ENCODE peak calls at places on chromosomes 11 and 22, in ten cellular contexts. One of them, this sample, is unnamed.

GRCh38 chr11:68014157-68014965 is 4.2 kb downstream of the ALDH3B1 start:
- DNase-seq in upper lobe of right lung: peak
- DNase-seq in right lobe of liver: no peak
- DNase-seq in AG10803: peak
- DNase-seq in glutamatergic neuron: no peak
- DNase-seq in left lung: peak
- DNase-seq in WERI-Rb-1: no peak
- DNase-seq in left ventricle myocardium inferior: no peak
- DNase-seq in ovary: no peak
- DNase-seq in Calu3: peak
- DNase-seq in this sample: no peak

GRCh38 chr11:118241191-118242098 is 10.7 kb downstream of the MPZL3 start:
- DNase-seq in Calu3: peak
- DNase-seq in WERI-Rb-1: no peak
- DNase-seq in left ventricle myocardium inferior: no peak
- DNase-seq in left lung: no peak
- DNase-seq in right lobe of liver: no peak
- DNase-seq in glutamatergic neuron: no peak
- DNase-seq in ovary: no peak
- DNase-seq in AG10803: no peak
- DNase-seq in upper lobe of right lung: no peak
- DNase-seq in this sample: peak

GRCh38 chr11:103714246-103714645 is 322.2 kb upstream of the DDI1 start:
- DNase-seq in AG10803: peak
- DNase-seq in WERI-Rb-1: no peak
- DNase-seq in Calu3: no peak
- DNase-seq in glutamatergic neuron: no peak
- DNase-seq in ovary: no peak
- DNase-seq in upper lobe of right lung: no peak
- DNase-seq in left lung: no peak
- DNase-seq in right lobe of liver: no peak
- DNase-seq in left ventricle myocardium inferior: no peak
- DNase-seq in this sample: no peak

GRCh38 chr11:7549681-7550080 is 35.9 kb downstream of the PPFIBP2 start:
- DNase-seq in left ventricle myocardium inferior: no peak
- DNase-seq in WERI-Rb-1: no peak
- DNase-seq in left lung: no peak
- DNase-seq in upper lobe of right lung: no peak
- DNase-seq in Calu3: no peak
- DNase-seq in right lobe of liver: no peak
- DNase-seq in glutamatergic neuron: no peak
- DNase-seq in AG10803: no peak
- DNase-seq in ovary: no peak
- DNase-seq in this sample: no peak

GRCh38 chr11:44858796-44859527 is 91.7 kb downstream of the TP53I11 start:
- DNase-seq in right lobe of liver: no peak
- DNase-seq in left lung: no peak
- DNase-seq in Calu3: no peak
- DNase-seq in WERI-Rb-1: no peak
- DNase-seq in upper lobe of right lung: no peak
- DNase-seq in left ventricle myocardium inferior: no peak
- DNase-seq in glutamatergic neuron: no peak
- DNase-seq in ovary: no peak
- DNase-seq in AG10803: peak
- DNase-seq in this sample: no peak

GRCh38 chr11:45159781-45160365 is 13.4 kb downstream of the PRDM11 start:
- DNase-seq in ovary: no peak
- DNase-seq in left ventricle myocardium inferior: no peak
- DNase-seq in upper lobe of right lung: peak
- DNase-seq in Calu3: no peak
- DNase-seq in left lung: no peak
- DNase-seq in AG10803: no peak
- DNase-seq in glutamatergic neuron: no peak
- DNase-seq in WERI-Rb-1: no peak
- DNase-seq in right lobe of liver: no peak
- DNase-seq in this sample: no peak

GRCh38 chr11:27672836-27673464 is 27.3 kb downstream of the BDNF start:
- DNase-seq in Calu3: no peak
- DNase-seq in left lung: no peak
- DNase-seq in left ventricle myocardium inferior: no peak
- DNase-seq in right lobe of liver: no peak
- DNase-seq in WERI-Rb-1: no peak
- DNase-seq in AG10803: peak
- DNase-seq in ovary: no peak
- DNase-seq in upper lobe of right lung: no peak
- DNase-seq in glutamatergic neuron: no peak
- DNase-seq in this sample: no peak

GRCh38 chr11:18974192-18974591 is 35.0 kb upstream of the MRGPRX1 start:
- DNase-seq in Calu3: no peak
- DNase-seq in ovary: no peak
- DNase-seq in left lung: no peak
- DNase-seq in glutamatergic neuron: no peak
- DNase-seq in WERI-Rb-1: no peak
- DNase-seq in upper lobe of right lung: no peak
- DNase-seq in right lobe of liver: no peak
- DNase-seq in left ventricle myocardium inferior: no peak
- DNase-seq in AG10803: no peak
- DNase-seq in this sample: no peak

GRCh38 chr11:2709429-2709828 is 9.6 kb upstream of the KCNQ1OT1 start:
- DNase-seq in Calu3: no peak
- DNase-seq in left lung: no peak
- DNase-seq in glutamatergic neuron: no peak
- DNase-seq in ovary: no peak
- DNase-seq in left ventricle myocardium inferior: no peak
- DNase-seq in right lobe of liver: no peak
- DNase-seq in WERI-Rb-1: no peak
- DNase-seq in upper lobe of right lung: no peak
- DNase-seq in AG10803: no peak
- DNase-seq in this sample: no peak

GRCh38 chr11:131109256-131109655 is 193.0 kb upstream of the SNX19 start:
- DNase-seq in WERI-Rb-1: no peak
- DNase-seq in upper lobe of right lung: no peak
- DNase-seq in glutamatergic neuron: no peak
- DNase-seq in Calu3: no peak
- DNase-seq in right lobe of liver: no peak
- DNase-seq in ovary: no peak
- DNase-seq in AG10803: peak
- DNase-seq in left ventricle myocardium inferior: no peak
- DNase-seq in left lung: no peak
- DNase-seq in this sample: no peak

GRCh38 chr11:81963018-81963417 is 770.6 kb downstream of the FAM181B start:
- DNase-seq in upper lobe of right lung: no peak
- DNase-seq in left lung: no peak
- DNase-seq in left ventricle myocardium inferior: no peak
- DNase-seq in AG10803: no peak
- DNase-seq in Calu3: no peak
- DNase-seq in ovary: no peak
- DNase-seq in glutamatergic neuron: no peak
- DNase-seq in WERI-Rb-1: no peak
- DNase-seq in right lobe of liver: no peak
- DNase-seq in this sample: no peak
- TF ChIP-seq CTCF in upper lobe of right lung: peak
- TF ChIP-seq CTCF in left lung: no peak
- TF ChIP-seq CTCF in left ventricle myocardium inferior: no peak
- TF ChIP-seq CTCF in AG10803: peak
- TF ChIP-seq CTCF in Calu3: no peak
- TF ChIP-seq CTCF in ovary: no peak
- TF ChIP-seq CTCF in glutamatergic neuron: peak
- TF ChIP-seq CTCF in WERI-Rb-1: no peak
- TF ChIP-seq CTCF in right lobe of liver: peak
- TF ChIP-seq CTCF in this sample: no peak

GRCh38 chr22:22349455-22349836 is 104.9 kb downstream of the VPREB1 start:
- DNase-seq in right lobe of liver: no peak
- DNase-seq in ovary: no peak
- DNase-seq in Calu3: no peak
- DNase-seq in WERI-Rb-1: no peak
- DNase-seq in AG10803: no peak
- DNase-seq in left ventricle myocardium inferior: no peak
- DNase-seq in glutamatergic neuron: no peak
- DNase-seq in left lung: no peak
- DNase-seq in upper lobe of right lung: no peak
- DNase-seq in this sample: no peak

GRCh38 chr22:22345781-22346180 is 101.2 kb downstream of the VPREB1 start:
- DNase-seq in WERI-Rb-1: no peak
- DNase-seq in AG10803: no peak
- DNase-seq in right lobe of liver: no peak
- DNase-seq in Calu3: no peak
- DNase-seq in ovary: no peak
- DNase-seq in upper lobe of right lung: no peak
- DNase-seq in left lung: no peak
- DNase-seq in left ventricle myocardium inferior: no peak
- DNase-seq in glutamatergic neuron: no peak
- DNase-seq in this sample: no peak

GRCh38 chr22:22346401-22347107 is 102.0 kb downstream of the VPREB1 start:
- DNase-seq in left lung: no peak
- DNase-seq in left ventricle myocardium inferior: no peak
- DNase-seq in Calu3: no peak
- DNase-seq in AG10803: no peak
- DNase-seq in ovary: no peak
- DNase-seq in glutamatergic neuron: no peak
- DNase-seq in right lobe of liver: no peak
- DNase-seq in upper lobe of right lung: no peak
- DNase-seq in WERI-Rb-1: no peak
- DNase-seq in this sample: no peak

GRCh38 chr22:22348815-22349454 is 104.3 kb downstream of the VPREB1 start:
- DNase-seq in right lobe of liver: no peak
- DNase-seq in WERI-Rb-1: no peak
- DNase-seq in glutamatergic neuron: no peak
- DNase-seq in upper lobe of right lung: no peak
- DNase-seq in AG10803: no peak
- DNase-seq in left lung: no peak
- DNase-seq in left ventricle myocardium inferior: no peak
- DNase-seq in ovary: no peak
- DNase-seq in Calu3: no peak
- DNase-seq in this sample: no peak

DNA sequence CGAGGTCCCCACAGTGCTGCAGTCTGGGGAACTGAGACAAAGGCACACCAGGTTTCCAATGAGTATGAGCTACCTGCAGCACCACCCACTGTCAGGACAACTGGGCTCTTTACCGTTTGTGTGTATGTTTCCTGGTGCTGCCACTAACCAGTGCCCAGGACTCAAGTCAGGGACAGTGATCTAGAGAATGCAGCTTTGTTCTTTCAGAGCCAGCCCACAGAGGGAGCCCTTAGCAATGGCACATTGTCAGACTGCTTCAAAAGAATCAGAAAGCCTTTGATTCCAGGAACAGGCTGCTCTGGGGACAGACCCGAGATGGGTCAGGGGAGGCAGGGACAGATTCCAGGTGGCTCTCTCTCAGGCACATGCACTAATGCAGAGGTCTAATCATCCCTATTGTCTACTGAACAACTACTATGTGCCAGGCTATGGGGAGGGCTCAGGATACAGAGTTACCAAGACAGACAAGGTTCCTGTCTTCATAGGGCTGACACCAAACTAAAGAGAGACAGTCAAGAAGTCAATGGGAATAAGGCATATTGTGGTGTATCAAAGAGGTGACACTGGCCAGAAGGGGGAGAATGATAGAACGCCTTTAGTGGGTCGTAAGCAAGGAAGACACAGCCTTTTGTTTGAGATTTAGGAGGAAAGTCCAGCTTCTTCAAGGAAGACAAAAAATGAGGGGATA is 103.7 kb downstream of the VPREB1 start:
- DNase-seq in WERI-Rb-1: peak
- DNase-seq in left lung: no peak
- DNase-seq in upper lobe of right lung: no peak
- DNase-seq in right lobe of liver: no peak
- DNase-seq in Calu3: peak
- DNase-seq in glutamatergic neuron: peak
- DNase-seq in AG10803: no peak
- DNase-seq in ovary: no peak
- DNase-seq in left ventricle myocardium inferior: no peak
- DNase-seq in this sample: no peak
- TF ChIP-seq CTCF in WERI-Rb-1: peak
- TF ChIP-seq CTCF in left lung: no peak
- TF ChIP-seq CTCF in upper lobe of right lung: no peak
- TF ChIP-seq CTCF in right lobe of liver: peak
- TF ChIP-seq CTCF in Calu3: no peak
- TF ChIP-seq CTCF in glutamatergic neuron: no peak
- TF ChIP-seq CTCF in AG10803: peak
- TF ChIP-seq CTCF in ovary: no peak
- TF ChIP-seq CTCF in left ventricle myocardium inferior: peak
- TF ChIP-seq CTCF in this sample: peak

DNA sequence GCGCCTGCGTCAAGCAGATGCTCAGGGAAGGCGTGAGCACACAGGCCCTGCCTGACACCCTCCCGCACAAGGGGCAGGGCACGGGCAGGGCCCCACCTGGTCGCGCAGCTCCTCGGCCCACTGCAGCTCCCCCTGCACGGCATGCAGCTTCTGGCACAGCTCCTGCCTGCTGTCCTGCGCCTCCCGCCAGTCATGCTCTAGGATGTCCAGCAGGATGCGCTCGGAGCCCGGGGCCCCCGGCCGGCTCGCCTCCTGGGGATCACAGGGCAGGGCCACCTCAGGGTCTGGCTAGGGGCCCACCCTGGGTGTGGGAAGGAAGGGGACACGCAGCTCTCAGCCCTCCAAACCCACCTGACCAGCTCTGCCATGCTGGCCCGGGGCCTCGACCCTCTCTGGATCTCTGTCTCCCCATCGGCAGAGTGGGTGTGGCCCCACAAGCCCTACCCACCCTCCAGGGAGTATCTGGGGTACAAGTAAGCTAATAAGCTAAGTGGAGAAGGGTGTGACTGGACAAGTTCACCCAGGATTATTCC is 10.7 kb downstream of the CARD10 start:
- DNase-seq in left ventricle myocardium inferior: peak
- DNase-seq in ovary: peak
- DNase-seq in upper lobe of right lung: peak
- DNase-seq in AG10803: no peak
- DNase-seq in glutamatergic neuron: no peak
- DNase-seq in right lobe of liver: no peak
- DNase-seq in WERI-Rb-1: peak
- DNase-seq in Calu3: no peak
- DNase-seq in left lung: no peak
- DNase-seq in this sample: no peak
- TF ChIP-seq CTCF in left ventricle myocardium inferior: peak
- TF ChIP-seq CTCF in ovary: no peak
- TF ChIP-seq CTCF in upper lobe of right lung: peak
- TF ChIP-seq CTCF in AG10803: no peak
- TF ChIP-seq CTCF in glutamatergic neuron: no peak
- TF ChIP-seq CTCF in right lobe of liver: no peak
- TF ChIP-seq CTCF in WERI-Rb-1: peak
- TF ChIP-seq CTCF in Calu3: no peak
- TF ChIP-seq CTCF in left lung: no peak
- TF ChIP-seq CTCF in this sample: no peak

GRCh38 chr22:40479126-40479800 is 108.9 kb downstream of the SGSM3 start:
- DNase-seq in left ventricle myocardium inferior: no peak
- DNase-seq in ovary: no peak
- DNase-seq in WERI-Rb-1: no peak
- DNase-seq in upper lobe of right lung: no peak
- DNase-seq in Calu3: no peak
- DNase-seq in left lung: no peak
- DNase-seq in AG10803: no peak
- DNase-seq in right lobe of liver: no peak
- DNase-seq in glutamatergic neuron: no peak
- DNase-seq in this sample: no peak
- TF ChIP-seq CTCF in left ventricle myocardium inferior: no peak
- TF ChIP-seq CTCF in ovary: no peak
- TF ChIP-seq CTCF in WERI-Rb-1: no peak
- TF ChIP-seq CTCF in upper lobe of right lung: no peak
- TF ChIP-seq CTCF in Calu3: no peak
- TF ChIP-seq CTCF in left lung: no peak
- TF ChIP-seq CTCF in AG10803: no peak
- TF ChIP-seq CTCF in right lobe of liver: peak
- TF ChIP-seq CTCF in glutamatergic neuron: no peak
- TF ChIP-seq CTCF in this sample: no peak